ENCODE peak calls at places on chromosomes 4 and X, in six cellular contexts. X, V, T, B, H and C are unnamed samples.

GRCh38 chrX:102672876-102673275 is 21.6 kb downstream of the GPRASP1 start:
- DNase-seq in X (no peak), V (no peak), T (no peak), B (no peak), H (no peak), C (no peak)

GRCh38 chr4:8766610-8767009 is 105.0 kb downstream of the HMX1 start:
- DNase-seq in X (no peak), V (peak; percentile 46), T (no peak), B (peak; percentile 34), H (peak; percentile 2), C (no peak)

GRCh38 chr4:40301592-40301991 is 33.5 kb upstream of the CHRNA9 start:
- DNase-seq in X (peak; percentile 49), V (no peak), T (no peak), B (no peak), H (no peak), C (no peak)

GRCh38 chr4:77028241-77028640 is 47.5 kb downstream of the CCNI start:
- DNase-seq in X (no peak), V (no peak), T (no peak), B (no peak), H (no peak), C (no peak)

GRCh38 chr4:74408639-74409038 is 36.3 kb upstream of the AREG start:
- DNase-seq in X (no peak), V (no peak), T (no peak), B (peak; percentile 29), H (no peak), C (no peak)

GRCh38 chr4:156972370-156972980 is 876 bp upstream of the PDGFC start:
- DNase-seq in X (no peak), V (no peak), T (no peak), B (peak; percentile 45), H (no peak), C (no peak)

GRCh38 chrX:107565916-107566602 is 62.3 kb upstream of the PRPS1 start:
- DNase-seq in X (no peak), V (no peak), T (peak; percentile 16), B (peak; percentile 90), H (peak; percentile 30), C (peak; percentile 37)

GRCh38 chr4:89071311-89071710 is 14.3 kb upstream of the FAM13A start:
- DNase-seq in X (no peak), V (no peak), T (no peak), B (no peak), H (no peak), C (no peak)

GRCh38 chr4:80261989-80262600 is 4.4 kb upstream of the FGF5 start:
- DNase-seq in X (no peak), V (no peak), T (no peak), B (no peak), H (no peak), C (no peak)

GRCh38 chrX:71991164-71991563 is 80.5 kb downstream of the NHSL2 start:
- DNase-seq in X (no peak), V (no peak), T (no peak), B (peak; percentile 52), H (no peak), C (no peak)

GRCh38 chr4:113328514-113328913 is 279.1 kb downstream of the ANK2 start:
- DNase-seq in X (no peak), V (no peak), T (no peak), B (peak; percentile 83), H (peak; percentile 63), C (no peak)

GRCh38 chr4:89904524-89904923 is 9.9 kb downstream of the MMRN1 start:
- DNase-seq in X (no peak), V (no peak), T (no peak), B (no peak), H (no peak), C (no peak)

GRCh38 chr4:176638992-176639391 is 153.7 kb downstream of the VEGFC start:
- DNase-seq in X (no peak), V (no peak), T (no peak), B (no peak), H (no peak), C (no peak)

GRCh38 chr4:8940792-8941491 is 69.3 kb upstream of the HMX1 start:
- DNase-seq in X (no peak), V (no peak), T (no peak), B (peak; percentile 73), H (peak; percentile 57), C (no peak)

GRCh38 chr4:168831919-168832745 is 177.9 kb downstream of the CBR4 start:
- DNase-seq in X (peak; percentile 82), V (peak; percentile 85), T (peak; percentile 64), B (peak; percentile 91), H (peak; percentile 85), C (no peak)

GRCh38 chr4:115918149-115918548 is 804.7 kb upstream of the NDST4 start:
- DNase-seq in X (no peak), V (no peak), T (no peak), B (no peak), H (no peak), C (no peak)

GRCh38 chrX:6095469-6095868 is 133.2 kb downstream of the NLGN4X start:
- DNase-seq in X (no peak), V (no peak), T (no peak), B (peak; percentile 75), H (peak; percentile 43), C (no peak)

GRCh38 chr4:130648570-130648969 is 1552.6 kb downstream of the C4orf33 start:
- DNase-seq in X (no peak), V (no peak), T (no peak), B (no peak), H (no peak), C (no peak)

GRCh38 chrX:68697465-68698125 is 50.1 kb downstream of the STARD8 start:
- DNase-seq in X (no peak), V (no peak), T (no peak), B (no peak), H (no peak), C (no peak)

GRCh38 chr4:33628296-33628695 is 2616.0 kb downstream of the ARAP2 start:
- DNase-seq in X (no peak), V (no peak), T (no peak), B (no peak), H (no peak), C (no peak)